ENCODE peak calls at places on chromosomes 6 and 20, in four cellular contexts. I is naive thymus-derived CD4-positive, alpha-beta T cell; F is thoracic aorta; N is right atrium auricular region. K is an unnamed sample.

GRCh38 chr6:125791151-125791819 is 525 bp downstream of the NCOA7 start:
- DNase-seq in N (peak; percentile 76), F (no peak), I (peak; percentile 64), K (no peak)

GRCh38 chr20:23161244-23161875 is 75.2 kb upstream of the CD93 start:
- DNase-seq in I (no peak), N (peak; percentile 59), F (no peak), K (no peak)

GRCh38 chr6:31336872-31337496 is 20.0 kb downstream of the HLA-B start:
- DNase-seq in F (no peak), I (no peak), N (no peak), K (no peak)

GRCh38 chr6:2942916-2943563 is 28.3 kb downstream of the SERPINB6 start:
- DNase-seq in F (no peak), N (peak; percentile 9), I (peak; percentile 57), K (no peak)

GRCh38 chr20:17680128-17680835 is 1.8 kb downstream of the RRBP1 start:
- DNase-seq in N (peak; percentile 78), I (no peak), F (no peak), K (no peak)

GRCh38 chr6:34154668-34155447 is 9.0 kb upstream of the GRM4 start:
- DNase-seq in N (no peak), I (peak; percentile 64), F (no peak), K (no peak)

GRCh38 chr6:161414180-161414579 is 140.3 kb upstream of the AGPAT4 start:
- DNase-seq in I (no peak), N (no peak), F (no peak), K (no peak)

GRCh38 chr20:47334022-47334551 is 22.4 kb downstream of the ZMYND8 start:
- DNase-seq in N (no peak), F (no peak), I (no peak), K (no peak)

DNA sequence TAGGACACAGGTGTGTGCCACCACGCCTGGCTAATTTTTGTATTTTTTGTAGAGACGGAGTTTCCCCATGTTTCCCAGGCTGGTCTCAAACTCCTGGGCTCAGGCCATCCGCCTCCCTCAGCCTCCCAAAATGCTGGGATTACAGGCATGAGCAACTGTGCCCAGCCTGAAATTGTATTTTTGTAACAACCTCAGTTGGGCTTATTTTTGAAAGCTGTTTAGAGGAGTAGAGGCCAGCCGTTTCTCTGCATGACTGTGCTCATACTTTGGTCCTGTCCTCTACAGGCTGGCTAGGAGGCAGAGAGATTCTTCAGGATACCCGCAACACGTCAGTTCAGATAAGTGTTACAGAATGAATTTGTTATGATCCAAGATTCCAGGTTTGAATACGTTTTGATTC is 22.1 kb downstream of the CAGE1 start:
- DNase-seq in I (no peak), N (no peak), F (no peak), K (no peak)
- H3K4me3 ChIP-seq in I (no peak overlapping the region), N (no peak overlapping the region), F (no peak overlapping the region), K (no peak overlapping the region)

GRCh38 chr6:106103728-106104109 is 17.6 kb downstream of the PRDM1 start:
- DNase-seq in N (no peak), I (no peak), F (no peak), K (no peak)
- H3K4me1 ChIP-seq in N (no peaks in the 10 kb centered on the region), I (peaks cover 32% of the 10 kb centered on the region), F (no peaks in the 10 kb centered on the region), K (peaks cover 67% of the 10 kb centered on the region)

GRCh38 chr20:38645980-38646858 is 44.6 kb downstream of the ARHGAP40 start:
- DNase-seq in F (peak; percentile 12), I (peak; percentile 88), N (no peak), K (peak; percentile 12)
- H3K4me3 ChIP-seq in F (peak overlapping the region; percentile 59), I (peak overlapping the region; percentile 46), N (no peak overlapping the region), K (peak overlapping the region; percentile 58)

DNA sequence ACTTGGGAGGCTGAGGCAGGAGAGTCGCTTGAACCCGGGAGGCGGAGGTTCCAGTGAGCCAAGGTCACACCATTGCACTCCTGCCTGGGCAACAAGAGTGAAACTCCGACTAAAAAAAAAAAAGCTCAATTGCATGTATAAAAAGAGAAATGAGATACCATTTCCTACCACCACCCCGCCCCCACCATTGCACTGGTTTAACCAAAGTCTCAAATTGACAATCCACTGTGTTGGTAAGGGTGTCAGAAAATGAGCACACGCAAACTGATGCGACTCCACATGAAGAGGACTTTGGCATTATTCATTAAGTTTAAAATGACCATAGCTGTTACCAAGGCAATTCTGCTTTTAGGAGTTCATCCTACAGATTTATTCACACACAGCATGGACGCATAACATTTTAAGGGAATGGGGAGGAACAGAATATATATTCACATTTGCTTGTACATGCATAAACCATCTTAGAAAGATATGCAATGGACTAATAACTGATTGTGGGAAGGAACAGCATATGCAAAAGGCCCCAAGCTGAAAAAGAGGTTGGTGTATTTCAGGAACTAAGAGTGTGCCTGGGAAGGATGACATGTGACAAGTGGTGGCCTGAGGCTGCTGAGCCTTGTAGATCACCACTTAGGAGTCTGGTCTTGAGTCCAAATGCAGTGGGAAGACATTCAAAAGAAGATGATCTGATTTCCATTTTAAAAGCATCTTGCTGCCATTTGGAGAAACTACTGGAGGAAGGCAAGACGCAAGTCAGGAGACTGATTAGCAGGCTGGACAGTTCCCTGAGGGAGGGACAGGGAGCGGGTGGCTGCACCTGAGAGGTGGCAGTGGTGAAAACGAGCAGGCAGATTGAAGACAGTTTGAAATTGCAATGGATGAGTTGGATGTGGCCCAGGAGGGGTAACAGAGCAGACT is 37.2 kb upstream of the PTPN1 start:
- DNase-seq in F (no peak), N (no peak), I (no peak), K (no peak)
- H3K4me1 ChIP-seq in F (no peaks in the 10 kb centered on the region), N (no peaks in the 10 kb centered on the region), I (no peaks in the 10 kb centered on the region), K (peaks cover 17% of the 10 kb centered on the region)

K was measured in esophagus squamous epithelium.